ENCODE peak calls at places on chromosomes 13 and 19, in four cellular contexts. Q is upper lobe of right lung, F is WERI-Rb-1, Z is amygdala. M is an unnamed sample.

GRCh38 chr13:114309806-114310410 is 4.4 kb upstream of the CHAMP1 start:
- DNase-seq in Q (no peak), F (no peak), Z (no peak), M (peak)

GRCh38 chr19:28505933-28506332 is 707.0 kb downstream of the UQCRFS1 start:
- DNase-seq in Q (no peak), F (no peak), Z (no peak), M (no peak)

GRCh38 chr19:7981199-7981598 is 24.2 kb downstream of the ELAVL1 start:
- DNase-seq in Q (no peak), F (no peak), Z (no peak), M (no peak)

GRCh38 chr19:11767633-11768133 is 883 bp downstream of the ZNF441 start:
- DNase-seq in Q (peak), F (peak), Z (no peak), M (peak)

GRCh38 chr19:41328157-41328817 is 18.3 kb downstream of the CCDC97 start:
- DNase-seq in Q (no peak), F (no peak), Z (no peak), M (no peak)

GRCh38 chr13:51519839-51520238 is 64.4 kb upstream of the WDFY2 start:
- DNase-seq in Q (no peak), F (no peak), Z (no peak), M (no peak)

GRCh38 chr13:108249150-108249549 is 20.4 kb upstream of the TNFSF13B start:
- DNase-seq in Q (no peak), F (no peak), Z (no peak), M (no peak)

GRCh38 chr13:59356607-59357006 is 807.1 kb downstream of the DIAPH3 start:
- DNase-seq in Q (peak), F (no peak), Z (no peak), M (no peak)

GRCh38 chr13:80131204-80131603 is 209.7 kb downstream of the SPRY2 start:
- DNase-seq in Q (peak), F (peak), Z (peak), M (peak)

GRCh38 chr13:50377726-50378270 is 362.6 kb downstream of the KCNRG start:
- DNase-seq in Q (no peak), F (no peak), Z (no peak), M (no peak)

GRCh38 chr13:111267784-111268183 is 52.7 kb upstream of the TEX29 start:
- DNase-seq in Q (no peak), F (no peak), Z (no peak), M (no peak)

GRCh38 chr19:30223866-30224688 is 148.1 kb upstream of the ZNF536 start:
- DNase-seq in Q (no peak), F (no peak), Z (no peak), M (no peak)

GRCh38 chr13:36431204-36432105 is 840 bp upstream of the CCNA1 start:
- DNase-seq in Q (peak), F (peak), Z (no peak), M (no peak)

M was measured in renal cortical epithelial cell.